ENCODE peak calls at places on chromosomes 1 and 21, in nine cellular contexts. F, R, I, Y, A, U, E, B and W are unnamed samples.

GRCh38 chr1:237181731-237182317 is 139.8 kb downstream of the RYR2 start:
- DNase-seq in B (no peak), E (no peak), R (no peak), Y (no peak), F (no peak), I (no peak), A (no peak), U (no peak), W (no peak)

GRCh38 chr1:31376374-31377134 is 3.7 kb upstream of the FABP3 start:
- DNase-seq in Y (no peak), E (peak; percentile 53), A (no peak), F (no peak), U (peak; percentile 63), R (no peak), B (no peak), I (peak; percentile 98), W (peak; percentile 95)

GRCh38 chr1:58768971-58769808 is 14.7 kb downstream of the JUN start:
- DNase-seq in R (peak; percentile 91), U (peak; percentile 88), F (peak; percentile 28), B (peak; percentile 90), A (peak; percentile 82), E (peak; percentile 89), Y (peak; percentile 83), I (peak; percentile 63), W (no peak)

GRCh38 chr1:22340873-22341272 is 110.8 kb upstream of the ZBTB40 start:
- DNase-seq in R (no peak), A (no peak), Y (no peak), B (no peak), I (no peak), F (no peak), E (no peak), U (no peak), W (no peak)

GRCh38 chr1:29398431-29398830 is 162.1 kb downstream of the PTPRU start:
- DNase-seq in F (no peak), A (no peak), Y (no peak), R (no peak), B (no peak), U (no peak), E (no peak), I (no peak), W (peak; percentile 25)

GRCh38 chr1:171160181-171160580 is 24.9 kb upstream of the FMO2 start:
- DNase-seq in Y (no peak), B (no peak), I (no peak), U (no peak), R (no peak), A (no peak), E (no peak), F (no peak), W (no peak)

GRCh38 chr1:43996733-43997115 is 5.3 kb downstream of the CCDC24 start:
- DNase-seq in U (no peak), Y (no peak), B (no peak), R (no peak), A (no peak), I (no peak), F (no peak), E (no peak), W (no peak)

GRCh38 chr1:182617734-182618288 is 13.6 kb upstream of the RGS16 start:
- DNase-seq in I (peak; percentile 10), E (no peak), R (no peak), A (no peak), U (no peak), Y (no peak), B (no peak), F (no peak), W (peak; percentile 38)

GRCh38 chr21:38171723-38172344 is 85.0 kb upstream of the KCNJ15 start:
- DNase-seq in U (peak; percentile 72), B (no peak), I (peak; percentile 45), A (no peak), E (no peak), R (no peak), Y (no peak), F (no peak), W (peak; percentile 61)

GRCh38 chr1:39409055-39409816 is 82.2 kb upstream of the BMP8A start:
- DNase-seq in B (peak; percentile 58), Y (peak; percentile 63), R (peak; percentile 72), A (peak; percentile 63), F (no peak), E (peak; percentile 80), U (peak; percentile 67), I (peak; percentile 75), W (no peak)
- H3K27ac ChIP-seq in B (peak overlapping the region; percentile 92), Y (peak overlapping the region; percentile 84), R (peak overlapping the region; percentile 85), A (peak overlapping the region; percentile 92), F (no peak overlapping the region), E (peak overlapping the region; percentile 98), U (peak overlapping the region; percentile 50), I (peak overlapping the region; percentile 86), W (peak overlapping the region; percentile 46)

GRCh38 chr1:205170532-205171269 is 40.8 kb downstream of the DSTYK start:
- DNase-seq in I (no peak), F (no peak), B (no peak), A (no peak), R (no peak), E (no peak), Y (no peak), U (no peak), W (no peak)
- H3K4me1 ChIP-seq in I (peaks cover 8% of the 10 kb centered on the region), F (peaks cover 28% of the 10 kb centered on the region), B (peaks cover 1% of the 10 kb centered on the region), A (peaks cover 9% of the 10 kb centered on the region), R (peaks cover 4% of the 10 kb centered on the region), E (peaks cover 18% of the 10 kb centered on the region), Y (no peaks in the 10 kb centered on the region), U (no peaks in the 10 kb centered on the region), W (peaks cover 14% of the 10 kb centered on the region)

DNA sequence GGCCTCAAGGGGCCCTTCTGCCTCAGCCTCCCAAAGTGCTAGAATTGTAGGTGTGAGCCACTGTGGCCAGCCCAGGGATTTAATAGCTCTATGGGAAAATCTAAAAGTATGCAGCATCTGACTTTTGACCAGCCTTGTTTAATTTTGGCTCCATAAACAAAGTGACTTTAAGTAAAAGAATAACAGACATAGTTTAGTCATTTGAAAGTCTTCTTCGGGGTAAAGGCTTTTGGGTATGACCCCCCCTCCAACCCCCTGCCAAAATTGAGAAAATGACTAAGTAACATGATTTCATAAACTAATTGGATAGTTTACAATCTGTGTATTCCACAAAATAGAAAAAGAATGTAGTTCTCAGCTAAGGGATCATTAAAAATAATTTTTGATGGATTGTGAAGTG is 17.0 kb downstream of the GPBP1L1 start:
- DNase-seq in F (no peak), E (no peak), A (no peak), R (no peak), I (peak; percentile 67), U (no peak), B (no peak), Y (no peak), W (no peak)
- H3K27ac ChIP-seq in F (no peak overlapping the region), E (no peak overlapping the region), A (no peak overlapping the region), R (no peak overlapping the region), I (peak overlapping the region; percentile 57), U (no peak overlapping the region), B (no peak overlapping the region), Y (no peak overlapping the region), W (no peak overlapping the region)

GRCh38 chr1:198157241-198157846 is 546 bp downstream of the NEK7 start:
- DNase-seq in E (peak; percentile 94), A (peak; percentile 94), I (peak; percentile 97), Y (peak; percentile 93), B (peak; percentile 96), U (peak; percentile 95), R (peak; percentile 91), F (peak; percentile 70), W (peak; percentile 86)
- H3K4me1 ChIP-seq in E (peaks cover 36% of the 10 kb centered on the region), A (peaks cover 32% of the 10 kb centered on the region), I (peaks cover 6% of the 10 kb centered on the region), Y (no peaks in the 10 kb centered on the region), B (peaks cover 13% of the 10 kb centered on the region), U (peaks cover 19% of the 10 kb centered on the region), R (peaks cover 4% of the 10 kb centered on the region), F (peaks cover 35% of the 10 kb centered on the region), W (peaks cover 20% of the 10 kb centered on the region)

GRCh38 chr1:10084045-10084444 is 51.3 kb downstream of the UBE4B start:
- DNase-seq in B (no peak), Y (no peak), R (no peak), U (no peak), I (no peak), A (no peak), F (no peak), E (no peak), W (no peak)
- H3K27ac ChIP-seq in B (no peak overlapping the region), Y (no peak overlapping the region), R (no peak overlapping the region), U (peak overlapping the region; percentile 11), I (no peak overlapping the region), A (no peak overlapping the region), F (no peak overlapping the region), E (no peak overlapping the region), W (no peak overlapping the region)

GRCh38 chr1:223726380-223727001 is 14.2 kb downstream of the CAPN2 start:
- DNase-seq in Y (peak; percentile 87), A (peak; percentile 75), U (peak; percentile 58), B (peak; percentile 80), I (peak; percentile 98), E (peak; percentile 89), F (peak; percentile 81), R (peak; percentile 78), W (peak; percentile 93)
- H3K4me1 ChIP-seq in Y (peaks cover 6% of the 10 kb centered on the region), A (peaks cover 81% of the 10 kb centered on the region), U (peaks cover 6% of the 10 kb centered on the region), B (peaks cover 25% of the 10 kb centered on the region), I (peaks cover 46% of the 10 kb centered on the region), E (peaks cover 42% of the 10 kb centered on the region), F (peaks cover 45% of the 10 kb centered on the region), R (peaks cover 27% of the 10 kb centered on the region), W (peaks cover 24% of the 10 kb centered on the region)

GRCh38 chr1:75786901-75787455 is 922 bp downstream of the RABGGTB start:
- DNase-seq in R (no peak), F (no peak), A (no peak), U (no peak), Y (no peak), B (no peak), E (no peak), I (no peak), W (no peak)
- H3K27ac ChIP-seq in R (no peak overlapping the region), F (peak overlapping the region; percentile 90), A (no peak overlapping the region), U (no peak overlapping the region), Y (peak overlapping the region; percentile 52), B (no peak overlapping the region), E (peak overlapping the region; percentile 85), I (peak overlapping the region; percentile 39), W (peak overlapping the region; percentile 74)

GRCh38 chr21:41765393-41765950 is 1.4 kb downstream of the RIPK4 start:
- DNase-seq in E (peak; percentile 29), A (no peak), I (no peak), R (no peak), F (no peak), B (no peak), U (no peak), Y (no peak), W (no peak)
- H3K4me1 ChIP-seq in E (peaks cover 46% of the 10 kb centered on the region), A (peaks cover 73% of the 10 kb centered on the region), I (peaks cover 4% of the 10 kb centered on the region), R (no peaks in the 10 kb centered on the region), F (peaks cover 18% of the 10 kb centered on the region), B (peaks cover 16% of the 10 kb centered on the region), U (peaks cover 55% of the 10 kb centered on the region), Y (no peaks in the 10 kb centered on the region), W (peaks cover 29% of the 10 kb centered on the region)